ENCODE peak calls at places on chromosome 20, in six cellular contexts. One of them, this sample, is unnamed.

GRCh38 chr20:59004763-59005522 is 2.1 kb downstream of the CTSZ start:
- DNase-seq in adrenal gland: peak; percentile 73
- DNase-seq in psoas muscle: peak; percentile 73
- DNase-seq in CD8-positive, alpha-beta T cell: peak; percentile 73
- DNase-seq in A549: no peak
- DNase-seq in aorta: peak; percentile 87
- DNase-seq in this sample: peak; percentile 73

GRCh38 chr20:1440024-1440423 is 26.6 kb downstream of the NSFL1C start:
- DNase-seq in adrenal gland: no peak
- DNase-seq in psoas muscle: no peak
- DNase-seq in CD8-positive, alpha-beta T cell: no peak
- DNase-seq in A549: no peak
- DNase-seq in aorta: no peak
- DNase-seq in this sample: no peak

GRCh38 chr20:32189691-32190607 is 17.6 kb downstream of the PLAGL2 start:
- DNase-seq in adrenal gland: peak; percentile 57
- DNase-seq in psoas muscle: peak; percentile 73
- DNase-seq in CD8-positive, alpha-beta T cell: peak; percentile 68
- DNase-seq in A549: no peak
- DNase-seq in aorta: peak; percentile 71
- DNase-seq in this sample: no peak

GRCh38 chr20:45406260-45407066 is 1.6 kb upstream of the DBNDD2 start:
- DNase-seq in adrenal gland: peak; percentile 63
- DNase-seq in psoas muscle: peak; percentile 90
- DNase-seq in CD8-positive, alpha-beta T cell: peak; percentile 69
- DNase-seq in A549: no peak
- DNase-seq in aorta: peak; percentile 87
- DNase-seq in this sample: peak; percentile 57

GRCh38 chr20:22055981-22056380 is 350.5 kb downstream of the PAX1 start:
- DNase-seq in adrenal gland: no peak
- DNase-seq in psoas muscle: no peak
- DNase-seq in CD8-positive, alpha-beta T cell: no peak
- DNase-seq in A549: no peak
- DNase-seq in aorta: no peak
- DNase-seq in this sample: no peak

GRCh38 chr20:4216866-4217265 is 201.5 kb upstream of the RNF24 start:
- DNase-seq in adrenal gland: no peak
- DNase-seq in psoas muscle: peak; percentile 54
- DNase-seq in CD8-positive, alpha-beta T cell: no peak
- DNase-seq in A549: no peak
- DNase-seq in aorta: no peak
- DNase-seq in this sample: no peak

GRCh38 chr20:50594231-50594590 is 84.0 kb downstream of the PTPN1 start:
- DNase-seq in adrenal gland: no peak
- DNase-seq in psoas muscle: peak; percentile 38
- DNase-seq in CD8-positive, alpha-beta T cell: no peak
- DNase-seq in A549: no peak
- DNase-seq in aorta: no peak
- DNase-seq in this sample: no peak

GRCh38 chr20:63536241-63536977 is 767 bp downstream of the PTK6 start:
- DNase-seq in adrenal gland: no peak
- DNase-seq in psoas muscle: no peak
- DNase-seq in CD8-positive, alpha-beta T cell: no peak
- DNase-seq in A549: peak; percentile 58
- DNase-seq in aorta: peak; percentile 53
- DNase-seq in this sample: no peak

GRCh38 chr20:8315639-8316573 is 183.8 kb downstream of the PLCB1 start:
- DNase-seq in adrenal gland: no peak
- DNase-seq in psoas muscle: no peak
- DNase-seq in CD8-positive, alpha-beta T cell: no peak
- DNase-seq in A549: no peak
- DNase-seq in aorta: no peak
- DNase-seq in this sample: peak; percentile 36

GRCh38 chr20:34290471-34290870 is 12.7 kb downstream of the AHCY start:
- DNase-seq in adrenal gland: no peak
- DNase-seq in psoas muscle: no peak
- DNase-seq in CD8-positive, alpha-beta T cell: no peak
- DNase-seq in A549: no peak
- DNase-seq in aorta: no peak
- DNase-seq in this sample: no peak

GRCh38 chr20:62736026-62736406 is 27.4 kb downstream of the NTSR1 start:
- DNase-seq in adrenal gland: no peak
- DNase-seq in psoas muscle: peak; percentile 28
- DNase-seq in CD8-positive, alpha-beta T cell: no peak
- DNase-seq in A549: no peak
- DNase-seq in aorta: peak; percentile 21
- DNase-seq in this sample: no peak

GRCh38 chr20:9710685-9711084 is 128.2 kb downstream of the PAK5 start:
- DNase-seq in adrenal gland: no peak
- DNase-seq in psoas muscle: no peak
- DNase-seq in CD8-positive, alpha-beta T cell: no peak
- DNase-seq in A549: no peak
- DNase-seq in aorta: no peak
- DNase-seq in this sample: no peak

GRCh38 chr20:38094373-38094775 is 60.8 kb downstream of the RPRD1B start:
- DNase-seq in adrenal gland: peak; percentile 86
- DNase-seq in psoas muscle: peak; percentile 70
- DNase-seq in CD8-positive, alpha-beta T cell: no peak
- DNase-seq in A549: peak; percentile 33
- DNase-seq in aorta: peak; percentile 66
- DNase-seq in this sample: no peak

GRCh38 chr20:64240243-64241015 is 15.1 kb upstream of the PCMTD2 start:
- DNase-seq in adrenal gland: peak; percentile 7
- DNase-seq in psoas muscle: peak; percentile 32
- DNase-seq in CD8-positive, alpha-beta T cell: no peak
- DNase-seq in A549: no peak
- DNase-seq in aorta: no peak
- DNase-seq in this sample: no peak

GRCh38 chr20:12049125-12049524 is 131.4 kb downstream of the BTBD3 start:
- DNase-seq in adrenal gland: peak; percentile 28
- DNase-seq in psoas muscle: no peak
- DNase-seq in CD8-positive, alpha-beta T cell: no peak
- DNase-seq in A549: no peak
- DNase-seq in aorta: no peak
- DNase-seq in this sample: no peak

GRCh38 chr20:32285621-32286334 is 8.3 kb downstream of the KIF3B start:
- DNase-seq in adrenal gland: no peak
- DNase-seq in psoas muscle: no peak
- DNase-seq in CD8-positive, alpha-beta T cell: peak; percentile 48
- DNase-seq in A549: no peak
- DNase-seq in aorta: no peak
- DNase-seq in this sample: no peak

GRCh38 chr20:62433655-62434054 is 6.3 kb upstream of the RBBP8NL start:
- DNase-seq in adrenal gland: peak; percentile 38
- DNase-seq in psoas muscle: no peak
- DNase-seq in CD8-positive, alpha-beta T cell: no peak
- DNase-seq in A549: no peak
- DNase-seq in aorta: peak; percentile 70
- DNase-seq in this sample: no peak

GRCh38 chr20:13284830-13285229 is 63.8 kb downstream of the ISM1 start:
- DNase-seq in adrenal gland: no peak
- DNase-seq in psoas muscle: no peak
- DNase-seq in CD8-positive, alpha-beta T cell: no peak
- DNase-seq in A549: no peak
- DNase-seq in aorta: no peak
- DNase-seq in this sample: no peak

GRCh38 chr20:513429-513828 is 30.2 kb downstream of the CSNK2A1 start:
- DNase-seq in adrenal gland: no peak
- DNase-seq in psoas muscle: no peak
- DNase-seq in CD8-positive, alpha-beta T cell: no peak
- DNase-seq in A549: no peak
- DNase-seq in aorta: no peak
- DNase-seq in this sample: no peak

GRCh38 chr20:10596726-10597125 is 77.1 kb downstream of the JAG1 start:
- DNase-seq in adrenal gland: no peak
- DNase-seq in psoas muscle: no peak
- DNase-seq in CD8-positive, alpha-beta T cell: no peak
- DNase-seq in A549: peak; percentile 56
- DNase-seq in aorta: no peak
- DNase-seq in this sample: no peak

GRCh38 chr20:1907586-1907985 is 12.4 kb downstream of the SIRPA start:
- DNase-seq in adrenal gland: peak; percentile 95
- DNase-seq in psoas muscle: no peak
- DNase-seq in CD8-positive, alpha-beta T cell: no peak
- DNase-seq in A549: no peak
- DNase-seq in aorta: no peak
- DNase-seq in this sample: no peak

GRCh38 chr20:44582321-44583025 is at the start of gene PKIG:
- DNase-seq in adrenal gland: peak; percentile 51
- DNase-seq in psoas muscle: peak; percentile 78
- DNase-seq in CD8-positive, alpha-beta T cell: no peak
- DNase-seq in A549: no peak
- DNase-seq in aorta: no peak
- DNase-seq in this sample: no peak

GRCh38 chr20:8601542-8601912 is 467.4 kb upstream of the PLCB4 start:
- DNase-seq in adrenal gland: no peak
- DNase-seq in psoas muscle: no peak
- DNase-seq in CD8-positive, alpha-beta T cell: no peak
- DNase-seq in A549: no peak
- DNase-seq in aorta: no peak
- DNase-seq in this sample: no peak

GRCh38 chr20:41054463-41055230 is 26.0 kb downstream of the TOP1 start:
- DNase-seq in adrenal gland: no peak
- DNase-seq in psoas muscle: no peak
- DNase-seq in CD8-positive, alpha-beta T cell: no peak
- DNase-seq in A549: no peak
- DNase-seq in aorta: no peak
- DNase-seq in this sample: no peak

GRCh38 chr20:41050361-41051019 is 21.9 kb downstream of the TOP1 start:
- DNase-seq in adrenal gland: no peak
- DNase-seq in psoas muscle: no peak
- DNase-seq in CD8-positive, alpha-beta T cell: no peak
- DNase-seq in A549: no peak
- DNase-seq in aorta: no peak
- DNase-seq in this sample: no peak

GRCh38 chr20:41055679-41056078 is 27.1 kb downstream of the TOP1 start:
- DNase-seq in adrenal gland: no peak
- DNase-seq in psoas muscle: no peak
- DNase-seq in CD8-positive, alpha-beta T cell: no peak
- DNase-seq in A549: no peak
- DNase-seq in aorta: no peak
- DNase-seq in this sample: no peak

GRCh38 chr20:41051426-41051825 is 22.8 kb downstream of the TOP1 start:
- DNase-seq in adrenal gland: no peak
- DNase-seq in psoas muscle: no peak
- DNase-seq in CD8-positive, alpha-beta T cell: no peak
- DNase-seq in A549: no peak
- DNase-seq in aorta: no peak
- DNase-seq in this sample: no peak

DNA sequence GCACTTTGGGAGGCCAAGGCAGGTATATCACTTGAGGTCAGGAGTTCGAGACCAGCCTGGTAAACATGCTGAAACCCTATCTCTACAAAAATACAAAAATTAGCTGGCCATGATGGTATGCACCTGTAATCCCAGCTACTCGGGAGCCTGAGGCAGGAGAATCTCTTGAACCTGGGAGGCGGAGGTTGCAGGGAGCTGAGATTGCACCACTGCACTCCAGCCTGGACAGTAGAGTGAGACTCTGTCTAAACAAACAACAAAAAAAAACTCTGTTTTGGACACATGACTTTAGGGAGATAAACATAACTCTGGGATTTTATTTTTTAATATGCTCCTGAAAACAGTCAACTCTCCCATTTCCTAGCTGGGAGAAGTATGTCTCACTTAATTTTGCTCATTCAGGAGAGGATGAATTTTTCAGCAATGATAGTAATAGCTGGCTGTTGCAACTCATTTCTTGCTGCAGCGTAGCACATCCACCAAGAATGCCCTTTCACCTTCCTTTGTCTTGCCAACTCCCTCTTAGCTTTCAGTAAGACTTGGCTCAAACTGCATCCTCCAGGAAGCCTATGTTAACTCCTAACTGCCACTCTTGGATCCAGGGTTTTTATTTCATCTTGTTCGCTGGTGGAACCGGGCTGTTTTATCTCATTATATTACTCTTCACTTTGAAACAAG is 24.3 kb downstream of the TOP1 start:
- DNase-seq in adrenal gland: no peak
- DNase-seq in psoas muscle: no peak
- DNase-seq in CD8-positive, alpha-beta T cell: no peak
- DNase-seq in A549: no peak
- DNase-seq in aorta: no peak
- DNase-seq in this sample: no peak
- H3K4me1 ChIP-seq in adrenal gland: peaks cover 77% of the 10 kb centered on the region
- H3K4me1 ChIP-seq in psoas muscle: peaks cover 84% of the 10 kb centered on the region
- H3K4me1 ChIP-seq in CD8-positive, alpha-beta T cell: peaks cover 55% of the 10 kb centered on the region
- H3K4me1 ChIP-seq in A549: peaks cover 73% of the 10 kb centered on the region
- H3K4me1 ChIP-seq in aorta: peaks cover 4% of the 10 kb centered on the region
- H3K4me1 ChIP-seq in this sample: peaks cover 9% of the 10 kb centered on the region

GRCh38 chr20:17966432-17967312 is 1.9 kb downstream of the SNX5 start:
- DNase-seq in adrenal gland: no peak
- DNase-seq in psoas muscle: no peak
- DNase-seq in CD8-positive, alpha-beta T cell: no peak
- DNase-seq in A549: peak; percentile 64
- DNase-seq in aorta: no peak
- DNase-seq in this sample: no peak
- H3K4me1 ChIP-seq in adrenal gland: peaks cover 47% of the 10 kb centered on the region
- H3K4me1 ChIP-seq in psoas muscle: peaks cover 51% of the 10 kb centered on the region
- H3K4me1 ChIP-seq in CD8-positive, alpha-beta T cell: peaks cover 63% of the 10 kb centered on the region
- H3K4me1 ChIP-seq in A549: peaks cover 56% of the 10 kb centered on the region
- H3K4me1 ChIP-seq in aorta: no peaks in the 10 kb centered on the region
- H3K4me1 ChIP-seq in this sample: peaks cover 43% of the 10 kb centered on the region

GRCh38 chr20:61119263-61119662 is 132.8 kb upstream of the CDH4 start:
- DNase-seq in adrenal gland: no peak
- DNase-seq in psoas muscle: no peak
- DNase-seq in CD8-positive, alpha-beta T cell: no peak
- DNase-seq in A549: no peak
- DNase-seq in aorta: no peak
- DNase-seq in this sample: no peak

GRCh38 chr20:61123286-61123685 is 128.8 kb upstream of the CDH4 start:
- DNase-seq in adrenal gland: no peak
- DNase-seq in psoas muscle: no peak
- DNase-seq in CD8-positive, alpha-beta T cell: no peak
- DNase-seq in A549: no peak
- DNase-seq in aorta: no peak
- DNase-seq in this sample: no peak

GRCh38 chr20:61123751-61124368 is 128.2 kb upstream of the CDH4 start:
- DNase-seq in adrenal gland: no peak
- DNase-seq in psoas muscle: no peak
- DNase-seq in CD8-positive, alpha-beta T cell: no peak
- DNase-seq in A549: no peak
- DNase-seq in aorta: no peak
- DNase-seq in this sample: no peak

GRCh38 chr20:61120595-61121515 is 131.2 kb upstream of the CDH4 start:
- DNase-seq in adrenal gland: peak; percentile 45
- DNase-seq in psoas muscle: no peak
- DNase-seq in CD8-positive, alpha-beta T cell: no peak
- DNase-seq in A549: no peak
- DNase-seq in aorta: no peak
- DNase-seq in this sample: peak; percentile 46

GRCh38 chr20:61121661-61122060 is 130.4 kb upstream of the CDH4 start:
- DNase-seq in adrenal gland: no peak
- DNase-seq in psoas muscle: no peak
- DNase-seq in CD8-positive, alpha-beta T cell: no peak
- DNase-seq in A549: no peak
- DNase-seq in aorta: no peak
- DNase-seq in this sample: no peak
- H3K4me1 ChIP-seq in adrenal gland: no peaks in the 10 kb centered on the region
- H3K4me1 ChIP-seq in psoas muscle: no peaks in the 10 kb centered on the region
- H3K4me1 ChIP-seq in CD8-positive, alpha-beta T cell: no peaks in the 10 kb centered on the region
- H3K4me1 ChIP-seq in A549: peaks cover 45% of the 10 kb centered on the region
- H3K4me1 ChIP-seq in aorta: no peaks in the 10 kb centered on the region
- H3K4me1 ChIP-seq in this sample: no peaks in the 10 kb centered on the region

GRCh38 chr20:49586967-49587587 is 19.1 kb upstream of the PTGIS start:
- DNase-seq in adrenal gland: no peak
- DNase-seq in psoas muscle: no peak
- DNase-seq in CD8-positive, alpha-beta T cell: no peak
- DNase-seq in A549: no peak
- DNase-seq in aorta: no peak
- DNase-seq in this sample: no peak
- H3K4me1 ChIP-seq in adrenal gland: peaks cover 4% of the 10 kb centered on the region
- H3K4me1 ChIP-seq in psoas muscle: no peaks in the 10 kb centered on the region
- H3K4me1 ChIP-seq in CD8-positive, alpha-beta T cell: no peaks in the 10 kb centered on the region
- H3K4me1 ChIP-seq in A549: peaks cover 40% of the 10 kb centered on the region
- H3K4me1 ChIP-seq in aorta: peaks cover 8% of the 10 kb centered on the region
- H3K4me1 ChIP-seq in this sample: peaks cover 2% of the 10 kb centered on the region